ENCODE peak calls at places on chromosomes 16 and 17, in seven cellular contexts. F is A549, R is NCI-H460, Q is M059J, Y is left cardiac atrium, C is A673, K is T-helper 1 cell. H is an unnamed sample.

GRCh38 chr17:61314368-61315078 is 85.1 kb upstream of the TBX2 start:
- DNase-seq in Q (peak), F (no peak), C (no peak), R (no peak), K (no peak), Y (peak), H (no peak)

GRCh38 chr17:3965123-3965800 is 1.0 kb upstream of the ATP2A3 start:
- DNase-seq in F (peak), Q (peak), R (peak), C (peak), K (peak), Y (peak), H (peak)

GRCh38 chr17:49434821-49435581 is 20.3 kb upstream of the PHB1 start:
- DNase-seq in Y (peak), F (peak), C (peak), K (peak), R (peak), Q (peak), H (peak)

GRCh38 chr17:39208136-39208535 is 8.1 kb downstream of the RPL19 start:
- DNase-seq in F (no peak), C (no peak), R (no peak), K (no peak), Y (no peak), Q (no peak), H (no peak)

GRCh38 chr16:87288753-87289362 is 28.3 kb downstream of the C16orf95 start:
- DNase-seq in C (no peak), F (no peak), R (no peak), K (no peak), Q (no peak), Y (no peak), H (no peak)

GRCh38 chr17:12485361-12485911 is 180.3 kb upstream of the MYOCD start:
- DNase-seq in R (no peak), Q (peak), C (peak), F (no peak), Y (no peak), K (no peak), H (no peak)

GRCh38 chr17:83154311-83155127 is 75.1 kb downstream of the METRNL start:
- DNase-seq in K (no peak), Y (no peak), Q (no peak), C (no peak), R (no peak), F (no peak), H (no peak)

GRCh38 chr16:81779540-81780320 is 639 bp downstream of the PLCG2 start:
- DNase-seq in Y (peak), Q (no peak), F (peak), R (no peak), C (no peak), K (no peak), H (no peak)

GRCh38 chr17:56594528-56595418 is 1.3 kb downstream of the NOG start:
- DNase-seq in C (peak), Q (peak), K (peak), Y (peak), R (no peak), F (peak), H (peak)

GRCh38 chr17:61196302-61196704 is 203.3 kb upstream of the TBX2 start:
- DNase-seq in C (no peak), F (no peak), K (no peak), R (no peak), Y (no peak), Q (no peak), H (peak)

GRCh38 chr17:68592667-68593330 is 8.4 kb downstream of the FAM20A start:
- DNase-seq in Y (no peak), F (no peak), C (no peak), K (no peak), Q (no peak), R (no peak), H (no peak)

GRCh38 chr17:50129946-50130777 is at the start of gene SAMD14:
- DNase-seq in K (no peak), Q (no peak), F (no peak), C (peak), Y (no peak), R (no peak), H (no peak)

GRCh38 chr17:13410874-13411273 is 190.9 kb downstream of the HS3ST3A1 start:
- DNase-seq in Y (no peak), C (no peak), R (no peak), Q (no peak), K (no peak), F (no peak), H (no peak)

GRCh38 chr16:17404903-17405691 is 65.7 kb downstream of the XYLT1 start:
- DNase-seq in Y (peak), F (no peak), R (peak), Q (peak), K (no peak), C (no peak), H (no peak)

H was measured in HuH-7.